ENCODE peak calls at places on chromosomes 13 and 19, in eight cellular contexts. E, W, F, K, S, D, R and B are unnamed samples.

GRCh38 chr13:113053376-113053775 is 52.2 kb upstream of the F7 start:
- DNase-seq in R (no peak), E (no peak), K (no peak), F (no peak), W (no peak), S (no peak), D (no peak), B (no peak)

GRCh38 chr19:39126593-39127187 is 1.1 kb downstream of the PAK4 start:
- DNase-seq in D (no peak), K (no peak), W (peak), R (no peak), E (peak), F (peak), S (no peak), B (no peak)

GRCh38 chr19:12194827-12195500 is 32.1 kb downstream of the ZNF136 start:
- DNase-seq in D (no peak), S (peak), R (peak), F (no peak), E (peak), K (peak), W (peak), B (no peak)

GRCh38 chr13:62119739-62120700 is 704.4 kb upstream of the PCDH20 start:
- DNase-seq in W (peak), K (no peak), D (no peak), S (no peak), F (no peak), R (no peak), E (peak), B (no peak)

GRCh38 chr19:1282588-1283206 is 3.0 kb upstream of the EFNA2 start:
- DNase-seq in K (no peak), S (no peak), W (no peak), D (no peak), R (no peak), E (no peak), F (no peak), B (no peak)

GRCh38 chr13:111112196-111112595 is 2.9 kb upstream of the ARHGEF7 start:
- DNase-seq in F (no peak), R (no peak), D (no peak), K (no peak), S (no peak), E (no peak), W (no peak), B (no peak)

GRCh38 chr13:84702174-84702573 is 819.9 kb upstream of the SLITRK1 start:
- DNase-seq in W (no peak), D (no peak), K (no peak), S (no peak), E (no peak), R (no peak), F (no peak), B (no peak)

GRCh38 chr19:398719-399118 is 10.2 kb downstream of the C2CD4C start:
- DNase-seq in F (no peak), K (no peak), S (no peak), D (no peak), R (no peak), W (no peak), E (no peak), B (no peak)

GRCh38 chr13:109881961-109882558 is 95.7 kb upstream of the IRS2 start:
- DNase-seq in F (no peak), K (no peak), E (no peak), S (no peak), D (no peak), W (no peak), R (no peak), B (no peak)

GRCh38 chr13:43546821-43547220 is 240.0 kb downstream of the ENOX1 start:
- DNase-seq in E (no peak), S (no peak), R (no peak), D (no peak), K (no peak), F (no peak), W (no peak), B (no peak)

GRCh38 chr19:51489113-51489512 is 10.8 kb downstream of the CEACAM18 start:
- DNase-seq in W (no peak), E (no peak), K (no peak), R (no peak), S (peak), F (no peak), D (no peak), B (no peak)

GRCh38 chr13:113360446-113360845 is 3.5 kb downstream of the GRTP1 start:
- DNase-seq in S (no peak), K (no peak), R (no peak), E (no peak), F (no peak), D (no peak), W (no peak), B (no peak)

GRCh38 chr13:30734434-30734833 is 909 bp upstream of the ALOX5AP start:
- DNase-seq in F (no peak), K (no peak), D (no peak), E (no peak), R (no peak), S (no peak), W (peak), B (no peak)

GRCh38 chr19:11113140-11113708 is 24.0 kb downstream of the LDLR start:
- DNase-seq in D (no peak), E (no peak), W (no peak), K (no peak), F (no peak), R (no peak), S (no peak), B (no peak)

GRCh38 chr19:7492142-7493055 is 3.6 kb upstream of the PEX11G start:
- DNase-seq in R (no peak), D (no peak), K (no peak), F (no peak), W (peak), S (peak), E (peak), B (peak)

GRCh38 chr13:113916330-113916815 is 52.5 kb upstream of the GAS6 start:
- DNase-seq in E (peak), D (no peak), S (no peak), R (no peak), K (no peak), F (no peak), W (peak), B (no peak)

GRCh38 chr13:24217601-24218281 is 57.2 kb downstream of the SPATA13 start:
- DNase-seq in S (no peak), R (no peak), K (no peak), D (no peak), F (no peak), E (peak), W (no peak), B (no peak)

GRCh38 chr13:51955281-51955771 is 55.9 kb downstream of the ATP7B start:
- DNase-seq in K (no peak), E (no peak), W (no peak), D (no peak), F (no peak), S (no peak), R (no peak), B (no peak)

GRCh38 chr13:113804703-113805430 is 45.8 kb downstream of the TMEM255B start:
- DNase-seq in K (no peak), W (no peak), D (no peak), E (no peak), S (no peak), F (no peak), R (no peak), B (no peak)

GRCh38 chr13:29888306-29888705 is 37.9 kb upstream of the UBL3 start:
- DNase-seq in W (peak), D (no peak), E (peak), S (no peak), R (no peak), F (no peak), K (no peak), B (no peak)

GRCh38 chr19:41064974-41065569 is 23.2 kb upstream of the CYP2A13 start:
- DNase-seq in S (no peak), F (no peak), E (peak), D (no peak), R (no peak), K (peak), W (peak), B (no peak)

GRCh38 chr13:88303605-88304004 is 632.4 kb downstream of the SLITRK5 start:
- DNase-seq in R (no peak), E (no peak), W (no peak), S (no peak), D (no peak), K (no peak), F (no peak), B (no peak)

GRCh38 chr13:41006951-41007350 is 12.2 kb downstream of the ELF1 start:
- DNase-seq in S (no peak), R (no peak), F (no peak), W (no peak), E (no peak), D (no peak), K (no peak), B (no peak)

GRCh38 chr13:34076943-34077703 is 259.2 kb downstream of the RFC3 start:
- DNase-seq in K (peak), S (no peak), D (no peak), W (peak), F (peak), E (peak), R (no peak), B (no peak)